ENCODE peak calls at places on chromosomes 11 and 22, in six cellular contexts. R is AG04449; Q is NCI-H187 treated with DMSO at 0.1 percent for 48 hours; X is HT1080; C is GM20000; M is activated naive CD4-positive, alpha-beta T cell treated with anti-CD3 and anti-CD28 coated beads, Interleukin-2, amount 10 ng/mL, durations not matched to agents 7 days and 5 days. E is an unnamed sample.
A peak's percentile ranks its signal among the peaks of the same experiment; 100 is the strongest.

GRCh38 chr11:102603091-102603490 is 22.0 kb downstream of the MMP20 start:
- DNase-seq in R (no peak), Q (no peak), X (peak; percentile 91), C (no peak), M (no peak), E (no peak)

GRCh38 chr11:68146704-68147474 is 25.7 kb upstream of the CHKA start:
- DNase-seq in R (no peak), Q (no peak), X (peak; percentile 52), C (no peak), M (no peak), E (no peak)

GRCh38 chr11:105734422-105734821 is 124.5 kb downstream of the GRIA4 start:
- DNase-seq in R (no peak), Q (no peak), X (no peak), C (no peak), M (no peak), E (no peak)

GRCh38 chr11:19846654-19847330 is 134.2 kb downstream of the NAV2 start:
- DNase-seq in R (no peak), Q (no peak), X (no peak), C (no peak), M (no peak), E (no peak)

GRCh38 chr22:46731246-46732040 is 6.6 kb downstream of the CERK start:
- DNase-seq in R (no peak), Q (no peak), X (no peak), C (no peak), M (no peak), E (no peak)

GRCh38 chr11:96279421-96280290 is 63.3 kb downstream of the MAML2 start:
- DNase-seq in R (no peak), Q (no peak), X (peak; percentile 80), C (no peak), M (no peak), E (no peak)

GRCh38 chr11:45455536-45455935 is 169.4 kb upstream of the SYT13 start:
- DNase-seq in R (no peak), Q (no peak), X (no peak), C (no peak), M (no peak), E (no peak)

GRCh38 chr11:44112083-44112865 is 16.8 kb downstream of the EXT2 start:
- DNase-seq in R (peak; percentile 40), Q (no peak), X (peak; percentile 36), C (no peak), M (no peak), E (peak; percentile 37)

GRCh38 chr11:2898366-2899079 is 12.9 kb upstream of the CDKN1C start:
- DNase-seq in R (peak; percentile 58), Q (no peak), X (peak; percentile 95), C (peak; percentile 57), M (peak; percentile 75), E (peak; percentile 57)

GRCh38 chr11:11397043-11397415 is 44.0 kb upstream of the CSNK2A3 start:
- DNase-seq in R (no peak), Q (no peak), X (no peak), C (no peak), M (no peak), E (no peak)

GRCh38 chr11:30210357-30210756 is 20.5 kb upstream of the FSHB start:
- DNase-seq in R (no peak), Q (no peak), X (no peak), C (no peak), M (no peak), E (peak; percentile 39)

GRCh38 chr22:49482811-49483210 is 344.9 kb downstream of the BRD1 start:
- DNase-seq in R (no peak), Q (no peak), X (no peak), C (no peak), M (no peak), E (no peak)

GRCh38 chr11:72524711-72525110 is 90.4 kb upstream of the CLPB start:
- DNase-seq in R (no peak), Q (no peak), X (peak; percentile 61), C (no peak), M (no peak), E (no peak)

GRCh38 chr22:26457661-26458272 is 25.8 kb downstream of the HPS4 start:
- DNase-seq in R (no peak), Q (no peak), X (no peak), C (no peak), M (no peak), E (no peak)

GRCh38 chr22:49768961-49769690 is 58.5 kb downstream of the BRD1 start:
- DNase-seq in R (no peak), Q (no peak), X (no peak), C (no peak), M (peak; percentile 17), E (no peak)

GRCh38 chr22:42885446-42885845 is 28.4 kb upstream of the ARFGAP3 start:
- DNase-seq in R (no peak), Q (no peak), X (no peak), C (no peak), M (no peak), E (no peak)

GRCh38 chr11:114197799-114198500 is 98.2 kb upstream of the NNMT start:
- DNase-seq in R (no peak), Q (no peak), X (peak; percentile 42), C (no peak), M (no peak), E (no peak)

GRCh38 chr22:41482319-41482935 is 13.5 kb downstream of the ACO2 start:
- DNase-seq in R (no peak), Q (no peak), X (peak; percentile 18), C (peak; percentile 45), M (no peak), E (peak; percentile 35)

GRCh38 chr11:33894402-33894754 is 2.5 kb upstream of the LMO2 start:
- DNase-seq in R (no peak), Q (no peak), X (no peak), C (no peak), M (no peak), E (no peak)

GRCh38 chr11:34223021-34223813 is 117.8 kb downstream of the NAT10 start:
- DNase-seq in R (peak; percentile 24), Q (no peak), X (no peak), C (no peak), M (no peak), E (no peak)

GRCh38 chr11:17985517-17985916 is 27.3 kb downstream of the SERGEF start:
- DNase-seq in R (no peak), Q (no peak), X (peak; percentile 63), C (no peak), M (no peak), E (no peak)

GRCh38 chr11:122235615-122236014 is 119.6 kb upstream of the BLID start:
- DNase-seq in R (peak; percentile 70), Q (peak; percentile 60), X (peak; percentile 37), C (no peak), M (no peak), E (no peak)

GRCh38 chr22:17569971-17570511 is 6.7 kb downstream of the SLC25A18 start:
- DNase-seq in R (no peak), Q (no peak), X (peak; percentile 45), C (no peak), M (no peak), E (no peak)

GRCh38 chr11:108403072-108403471 is 64.3 kb downstream of the C11orf65 start:
- DNase-seq in R (no peak), Q (no peak), X (no peak), C (no peak), M (no peak), E (no peak)

GRCh38 chr11:70713436-70713835 is 315.1 kb downstream of the CTTN start:
- DNase-seq in R (no peak), Q (no peak), X (no peak), C (no peak), M (no peak), E (no peak)

GRCh38 chr22:46976598-46976997 is 214.1 kb downstream of the TBC1D22A start:
- DNase-seq in R (no peak), Q (no peak), X (no peak), C (no peak), M (no peak), E (no peak)

GRCh38 chr11:8442301-8442700 is 151.7 kb downstream of the STK33 start:
- DNase-seq in R (no peak), Q (no peak), X (peak; percentile 2), C (no peak), M (no peak), E (no peak)

GRCh38 chr11:44839458-44840084 is 111.1 kb downstream of the TP53I11 start:
- DNase-seq in R (no peak), Q (no peak), X (no peak), C (no peak), M (no peak), E (no peak)

GRCh38 chr11:66688561-66689534 is 11.2 kb upstream of the RBM4B start:
- DNase-seq in R (no peak), Q (no peak), X (no peak), C (no peak), M (no peak), E (no peak)

GRCh38 chr11:69249641-69250502 is 44.1 kb upstream of the MYEOV start:
- DNase-seq in R (peak; percentile 23), Q (no peak), X (no peak), C (no peak), M (no peak), E (no peak)

E was measured in GM12865.